ENCODE peak calls at places on chromosomes 1 and 21, in seven cellular contexts. One of them, this sample, is unnamed.

GRCh38 chr1:71655604-71656003 is 574.8 kb upstream of the ZRANB2 start:
- DNase-seq in GM12892: no peak
- DNase-seq in stimulated activated CD4-positive, alpha-beta T cell treated with anti-CD3 and anti-CD28 coated beads, Interleukin-1b, Interleukin-23, amount 100 ng/mL, for 4 hours: no peak
- DNase-seq in NCI-H1417: no peak
- DNase-seq in left cardiac atrium: no peak
- DNase-seq in colonic mucosa: no peak
- DNase-seq in AG04450: no peak
- DNase-seq in this sample: no peak

GRCh38 chr1:11671544-11672286 is 7.7 kb downstream of the FBXO6 start:
- DNase-seq in AG04450: no peak
- DNase-seq in NCI-H1417: no peak
- DNase-seq in colonic mucosa: no peak
- DNase-seq in left cardiac atrium: no peak
- DNase-seq in GM12892: no peak
- DNase-seq in stimulated activated CD4-positive, alpha-beta T cell treated with anti-CD3 and anti-CD28 coated beads, Interleukin-1b, Interleukin-23, amount 100 ng/mL, for 4 hours: no peak
- DNase-seq in this sample: no peak

GRCh38 chr1:230127105-230128054 is 60.3 kb downstream of the GALNT2 start:
- DNase-seq in NCI-H1417: peak; percentile 46
- DNase-seq in left cardiac atrium: no peak
- DNase-seq in colonic mucosa: no peak
- DNase-seq in AG04450: no peak
- DNase-seq in stimulated activated CD4-positive, alpha-beta T cell treated with anti-CD3 and anti-CD28 coated beads, Interleukin-1b, Interleukin-23, amount 100 ng/mL, for 4 hours: peak; percentile 29
- DNase-seq in GM12892: no peak
- DNase-seq in this sample: peak; percentile 18

GRCh38 chr1:243263824-243264223 is 8.0 kb downstream of the SDCCAG8 start:
- DNase-seq in AG04450: no peak
- DNase-seq in stimulated activated CD4-positive, alpha-beta T cell treated with anti-CD3 and anti-CD28 coated beads, Interleukin-1b, Interleukin-23, amount 100 ng/mL, for 4 hours: no peak
- DNase-seq in GM12892: no peak
- DNase-seq in left cardiac atrium: no peak
- DNase-seq in colonic mucosa: no peak
- DNase-seq in NCI-H1417: no peak
- DNase-seq in this sample: no peak

GRCh38 chr21:33969600-33969999 is 54.0 kb upstream of the ATP5PO start:
- DNase-seq in AG04450: no peak
- DNase-seq in GM12892: no peak
- DNase-seq in left cardiac atrium: no peak
- DNase-seq in NCI-H1417: no peak
- DNase-seq in stimulated activated CD4-positive, alpha-beta T cell treated with anti-CD3 and anti-CD28 coated beads, Interleukin-1b, Interleukin-23, amount 100 ng/mL, for 4 hours: no peak
- DNase-seq in colonic mucosa: no peak
- DNase-seq in this sample: no peak

GRCh38 chr1:186188736-186189135 is 186.3 kb downstream of the TPR start:
- DNase-seq in colonic mucosa: no peak
- DNase-seq in GM12892: no peak
- DNase-seq in NCI-H1417: no peak
- DNase-seq in AG04450: no peak
- DNase-seq in left cardiac atrium: no peak
- DNase-seq in stimulated activated CD4-positive, alpha-beta T cell treated with anti-CD3 and anti-CD28 coated beads, Interleukin-1b, Interleukin-23, amount 100 ng/mL, for 4 hours: no peak
- DNase-seq in this sample: no peak

GRCh38 chr1:153465728-153466625 is 5.5 kb upstream of the S100A7 start:
- DNase-seq in AG04450: no peak
- DNase-seq in colonic mucosa: peak; percentile 68
- DNase-seq in stimulated activated CD4-positive, alpha-beta T cell treated with anti-CD3 and anti-CD28 coated beads, Interleukin-1b, Interleukin-23, amount 100 ng/mL, for 4 hours: peak; percentile 60
- DNase-seq in NCI-H1417: no peak
- DNase-seq in left cardiac atrium: peak; percentile 68
- DNase-seq in GM12892: peak; percentile 53
- DNase-seq in this sample: no peak

GRCh38 chr1:166164995-166165660 is 1.7 kb downstream of the FAM78B start:
- DNase-seq in left cardiac atrium: peak; percentile 65
- DNase-seq in AG04450: no peak
- DNase-seq in NCI-H1417: peak; percentile 46
- DNase-seq in stimulated activated CD4-positive, alpha-beta T cell treated with anti-CD3 and anti-CD28 coated beads, Interleukin-1b, Interleukin-23, amount 100 ng/mL, for 4 hours: peak; percentile 29
- DNase-seq in GM12892: peak; percentile 26
- DNase-seq in colonic mucosa: peak; percentile 34
- DNase-seq in this sample: no peak

GRCh38 chr21:34700605-34701004 is 31.8 kb downstream of the CLIC6 start:
- DNase-seq in left cardiac atrium: no peak
- DNase-seq in colonic mucosa: no peak
- DNase-seq in AG04450: no peak
- DNase-seq in stimulated activated CD4-positive, alpha-beta T cell treated with anti-CD3 and anti-CD28 coated beads, Interleukin-1b, Interleukin-23, amount 100 ng/mL, for 4 hours: no peak
- DNase-seq in GM12892: no peak
- DNase-seq in NCI-H1417: no peak
- DNase-seq in this sample: no peak

GRCh38 chr1:103348136-103348535 is 177.4 kb upstream of the RNPC3 start:
- DNase-seq in colonic mucosa: no peak
- DNase-seq in left cardiac atrium: no peak
- DNase-seq in stimulated activated CD4-positive, alpha-beta T cell treated with anti-CD3 and anti-CD28 coated beads, Interleukin-1b, Interleukin-23, amount 100 ng/mL, for 4 hours: no peak
- DNase-seq in NCI-H1417: no peak
- DNase-seq in AG04450: no peak
- DNase-seq in GM12892: no peak
- DNase-seq in this sample: no peak

GRCh38 chr1:202244841-202245261 is 51.3 kb downstream of the LGR6 start:
- DNase-seq in NCI-H1417: no peak
- DNase-seq in colonic mucosa: no peak
- DNase-seq in GM12892: no peak
- DNase-seq in left cardiac atrium: no peak
- DNase-seq in stimulated activated CD4-positive, alpha-beta T cell treated with anti-CD3 and anti-CD28 coated beads, Interleukin-1b, Interleukin-23, amount 100 ng/mL, for 4 hours: no peak
- DNase-seq in AG04450: no peak
- DNase-seq in this sample: no peak

GRCh38 chr1:211476200-211476849 is 15.6 kb downstream of the RD3 start:
- DNase-seq in left cardiac atrium: peak; percentile 76
- DNase-seq in stimulated activated CD4-positive, alpha-beta T cell treated with anti-CD3 and anti-CD28 coated beads, Interleukin-1b, Interleukin-23, amount 100 ng/mL, for 4 hours: peak; percentile 56
- DNase-seq in colonic mucosa: peak; percentile 84
- DNase-seq in AG04450: peak; percentile 38
- DNase-seq in NCI-H1417: peak; percentile 74
- DNase-seq in GM12892: no peak
- DNase-seq in this sample: peak; percentile 55

GRCh38 chr1:34582356-34582755 is 172.5 kb upstream of the GJB5 start:
- DNase-seq in colonic mucosa: no peak
- DNase-seq in stimulated activated CD4-positive, alpha-beta T cell treated with anti-CD3 and anti-CD28 coated beads, Interleukin-1b, Interleukin-23, amount 100 ng/mL, for 4 hours: no peak
- DNase-seq in AG04450: no peak
- DNase-seq in NCI-H1417: no peak
- DNase-seq in GM12892: no peak
- DNase-seq in left cardiac atrium: no peak
- DNase-seq in this sample: no peak

GRCh38 chr1:197197430-197197997 is 51.0 kb upstream of the ASPM start:
- DNase-seq in AG04450: no peak
- DNase-seq in NCI-H1417: peak; percentile 9
- DNase-seq in stimulated activated CD4-positive, alpha-beta T cell treated with anti-CD3 and anti-CD28 coated beads, Interleukin-1b, Interleukin-23, amount 100 ng/mL, for 4 hours: no peak
- DNase-seq in colonic mucosa: no peak
- DNase-seq in left cardiac atrium: no peak
- DNase-seq in GM12892: no peak
- DNase-seq in this sample: no peak

GRCh38 chr1:71054791-71055190 is 7.2 kb upstream of the PTGER3 start:
- DNase-seq in AG04450: no peak
- DNase-seq in NCI-H1417: no peak
- DNase-seq in colonic mucosa: no peak
- DNase-seq in stimulated activated CD4-positive, alpha-beta T cell treated with anti-CD3 and anti-CD28 coated beads, Interleukin-1b, Interleukin-23, amount 100 ng/mL, for 4 hours: no peak
- DNase-seq in GM12892: no peak
- DNase-seq in left cardiac atrium: no peak
- DNase-seq in this sample: no peak

GRCh38 chr1:150609726-150610125 is 19.7 kb downstream of the ENSA start:
- DNase-seq in GM12892: no peak
- DNase-seq in colonic mucosa: no peak
- DNase-seq in AG04450: no peak
- DNase-seq in left cardiac atrium: no peak
- DNase-seq in stimulated activated CD4-positive, alpha-beta T cell treated with anti-CD3 and anti-CD28 coated beads, Interleukin-1b, Interleukin-23, amount 100 ng/mL, for 4 hours: no peak
- DNase-seq in NCI-H1417: no peak
- DNase-seq in this sample: no peak

GRCh38 chr21:15421521-15421920 is 308.3 kb upstream of the USP25 start:
- DNase-seq in colonic mucosa: no peak
- DNase-seq in NCI-H1417: peak; percentile 16
- DNase-seq in AG04450: no peak
- DNase-seq in left cardiac atrium: no peak
- DNase-seq in stimulated activated CD4-positive, alpha-beta T cell treated with anti-CD3 and anti-CD28 coated beads, Interleukin-1b, Interleukin-23, amount 100 ng/mL, for 4 hours: no peak
- DNase-seq in GM12892: no peak
- DNase-seq in this sample: no peak

GRCh38 chr1:11943619-11944018 is 9.1 kb downstream of the PLOD1 start:
- DNase-seq in stimulated activated CD4-positive, alpha-beta T cell treated with anti-CD3 and anti-CD28 coated beads, Interleukin-1b, Interleukin-23, amount 100 ng/mL, for 4 hours: no peak
- DNase-seq in AG04450: no peak
- DNase-seq in GM12892: no peak
- DNase-seq in colonic mucosa: no peak
- DNase-seq in left cardiac atrium: no peak
- DNase-seq in NCI-H1417: no peak
- DNase-seq in this sample: no peak

GRCh38 chr1:228304225-228304624 is 96.4 kb downstream of the OBSCN start:
- DNase-seq in stimulated activated CD4-positive, alpha-beta T cell treated with anti-CD3 and anti-CD28 coated beads, Interleukin-1b, Interleukin-23, amount 100 ng/mL, for 4 hours: no peak
- DNase-seq in AG04450: no peak
- DNase-seq in colonic mucosa: no peak
- DNase-seq in GM12892: no peak
- DNase-seq in left cardiac atrium: peak; percentile 10
- DNase-seq in NCI-H1417: no peak
- DNase-seq in this sample: no peak

GRCh38 chr1:208243522-208243850 is 698 bp downstream of the PLXNA2 start:
- DNase-seq in stimulated activated CD4-positive, alpha-beta T cell treated with anti-CD3 and anti-CD28 coated beads, Interleukin-1b, Interleukin-23, amount 100 ng/mL, for 4 hours: peak; percentile 6
- DNase-seq in colonic mucosa: no peak
- DNase-seq in left cardiac atrium: no peak
- DNase-seq in AG04450: no peak
- DNase-seq in NCI-H1417: no peak
- DNase-seq in GM12892: no peak
- DNase-seq in this sample: no peak

GRCh38 chr21:22342855-22343254 is 1344.6 kb downstream of the NCAM2 start:
- DNase-seq in stimulated activated CD4-positive, alpha-beta T cell treated with anti-CD3 and anti-CD28 coated beads, Interleukin-1b, Interleukin-23, amount 100 ng/mL, for 4 hours: no peak
- DNase-seq in left cardiac atrium: no peak
- DNase-seq in AG04450: no peak
- DNase-seq in GM12892: no peak
- DNase-seq in NCI-H1417: no peak
- DNase-seq in colonic mucosa: no peak
- DNase-seq in this sample: peak; percentile 83

GRCh38 chr1:2968471-2968881 is 52.8 kb upstream of the ACTRT2 start:
- DNase-seq in NCI-H1417: peak; percentile 1
- DNase-seq in colonic mucosa: no peak
- DNase-seq in GM12892: no peak
- DNase-seq in AG04450: no peak
- DNase-seq in stimulated activated CD4-positive, alpha-beta T cell treated with anti-CD3 and anti-CD28 coated beads, Interleukin-1b, Interleukin-23, amount 100 ng/mL, for 4 hours: no peak
- DNase-seq in left cardiac atrium: no peak
- DNase-seq in this sample: no peak

GRCh38 chr21:17903029-17903806 is 84.1 kb upstream of the C21orf91 start:
- DNase-seq in colonic mucosa: no peak
- DNase-seq in left cardiac atrium: no peak
- DNase-seq in NCI-H1417: peak; percentile 77
- DNase-seq in stimulated activated CD4-positive, alpha-beta T cell treated with anti-CD3 and anti-CD28 coated beads, Interleukin-1b, Interleukin-23, amount 100 ng/mL, for 4 hours: no peak
- DNase-seq in GM12892: no peak
- DNase-seq in AG04450: peak; percentile 20
- DNase-seq in this sample: peak; percentile 71

GRCh38 chr1:225845633-225846259 is 35.8 kb downstream of the EPHX1 start:
- DNase-seq in stimulated activated CD4-positive, alpha-beta T cell treated with anti-CD3 and anti-CD28 coated beads, Interleukin-1b, Interleukin-23, amount 100 ng/mL, for 4 hours: peak; percentile 27
- DNase-seq in AG04450: peak; percentile 45
- DNase-seq in GM12892: no peak
- DNase-seq in left cardiac atrium: peak; percentile 86
- DNase-seq in colonic mucosa: peak; percentile 69
- DNase-seq in NCI-H1417: peak; percentile 76
- DNase-seq in this sample: peak; percentile 52

GRCh38 chr1:222334026-222334680 is 213.8 kb downstream of the HHIPL2 start:
- DNase-seq in AG04450: peak; percentile 20
- DNase-seq in NCI-H1417: no peak
- DNase-seq in colonic mucosa: no peak
- DNase-seq in left cardiac atrium: no peak
- DNase-seq in GM12892: no peak
- DNase-seq in stimulated activated CD4-positive, alpha-beta T cell treated with anti-CD3 and anti-CD28 coated beads, Interleukin-1b, Interleukin-23, amount 100 ng/mL, for 4 hours: no peak
- DNase-seq in this sample: no peak

GRCh38 chr1:231939118-231939517 is 312.5 kb downstream of the DISC1 start:
- DNase-seq in AG04450: no peak
- DNase-seq in stimulated activated CD4-positive, alpha-beta T cell treated with anti-CD3 and anti-CD28 coated beads, Interleukin-1b, Interleukin-23, amount 100 ng/mL, for 4 hours: no peak
- DNase-seq in GM12892: no peak
- DNase-seq in NCI-H1417: no peak
- DNase-seq in colonic mucosa: no peak
- DNase-seq in left cardiac atrium: no peak
- DNase-seq in this sample: no peak

GRCh38 chr1:43288785-43289466 is 3.5 kb upstream of the C1orf210 start:
- DNase-seq in GM12892: no peak
- DNase-seq in left cardiac atrium: no peak
- DNase-seq in colonic mucosa: no peak
- DNase-seq in stimulated activated CD4-positive, alpha-beta T cell treated with anti-CD3 and anti-CD28 coated beads, Interleukin-1b, Interleukin-23, amount 100 ng/mL, for 4 hours: no peak
- DNase-seq in NCI-H1417: no peak
- DNase-seq in AG04450: no peak
- DNase-seq in this sample: no peak